ENCODE peak calls at places on chromosomes 1 and 21, in five cellular contexts. M, G, K, L and Q are unnamed samples. For H3K27me3, the result is how much of the 10 kb centered on the place peaks cover.

GRCh38 chr1:178931843-178932551 is 61.1 kb upstream of the ANGPTL1 start:
- DNase-seq in M (no peak), G (no peak), K (no peak), L (no peak), Q (peak)

GRCh38 chr1:55378582-55378981 is 163.4 kb upstream of the USP24 start:
- DNase-seq in M (peak), G (peak), K (no peak), L (peak), Q (peak)

GRCh38 chr1:193083365-193084088 is 21.7 kb downstream of the GLRX2 start:
- DNase-seq in M (no peak), G (no peak), K (no peak), L (no peak), Q (no peak)

GRCh38 chr1:108142773-108143394 is 57.3 kb downstream of the SLC25A24 start:
- DNase-seq in M (no peak), G (no peak), K (no peak), L (no peak), Q (no peak)

GRCh38 chr1:92441316-92442311 is 45.1 kb downstream of the GFI1 start:
- DNase-seq in M (no peak), G (no peak), K (no peak), L (no peak), Q (no peak)

GRCh38 chr1:90487040-90487439 is 230.1 kb downstream of the BARHL2 start:
- DNase-seq in M (no peak), G (no peak), K (no peak), L (no peak), Q (no peak)

GRCh38 chr21:25985990-25986389 is 184.6 kb downstream of the APP start:
- DNase-seq in M (no peak), G (no peak), K (no peak), L (no peak), Q (no peak)

GRCh38 chr1:198679535-198680173 is 40.8 kb downstream of the PTPRC start:
- DNase-seq in M (no peak), G (no peak), K (no peak), L (no peak), Q (peak)

GRCh38 chr21:40386301-40386911 is 460.6 kb downstream of the DSCAM start:
- DNase-seq in M (no peak), G (peak), K (no peak), L (peak), Q (peak)

GRCh38 chr1:48236716-48237470 is 14.4 kb downstream of the SLC5A9 start:
- DNase-seq in M (peak), G (no peak), K (peak), L (peak), Q (no peak)

GRCh38 chr1:196535727-196536126 is 72.5 kb downstream of the KCNT2 start:
- DNase-seq in M (peak), G (peak), K (no peak), L (no peak), Q (peak)

GRCh38 chr1:2590233-2591141 is 3.9 kb downstream of the PRXL2B start:
- DNase-seq in M (no peak), G (no peak), K (no peak), L (no peak), Q (peak)

GRCh38 chr1:85582687-85583354 is 2.3 kb downstream of the CCN1 start:
- DNase-seq in M (no peak), G (no peak), K (no peak), L (no peak), Q (peak)

GRCh38 chr1:36857761-36858160 is 176.6 kb downstream of the GRIK3 start:
- DNase-seq in M (no peak), G (no peak), K (no peak), L (no peak), Q (no peak)

GRCh38 chr1:9406111-9406510 is 113.4 kb downstream of the SPSB1 start:
- DNase-seq in M (no peak), G (peak), K (no peak), L (no peak), Q (no peak)

GRCh38 chr1:230694464-230694863 is 19.5 kb downstream of the AGT start:
- DNase-seq in M (no peak), G (no peak), K (no peak), L (no peak), Q (no peak)

GRCh38 chr1:24795236-24795635 is 50.0 kb downstream of the CLIC4 start:
- DNase-seq in M (no peak), G (no peak), K (no peak), L (no peak), Q (no peak)

GRCh38 chr1:97243973-97244560 is 522.5 kb downstream of the PTBP2 start:
- DNase-seq in M (peak), G (no peak), K (no peak), L (peak), Q (no peak)

GRCh38 chr1:200224315-200224714 is 185.5 kb downstream of the ZNF281 start:
- DNase-seq in M (no peak), G (no peak), K (no peak), L (no peak), Q (no peak)

GRCh38 chr1:205588691-205589445 is 42.9 kb downstream of the ELK4 start:
- DNase-seq in M (no peak), G (peak), K (no peak), L (peak), Q (peak)

GRCh38 chr21:15088483-15088882 is 23.7 kb upstream of the NRIP1 start:
- DNase-seq in M (no peak), G (no peak), K (no peak), L (no peak), Q (no peak)

GRCh38 chr1:42960693-42961559 is 2.3 kb upstream of the SLC2A1 start:
- DNase-seq in M (no peak), G (no peak), K (no peak), L (no peak), Q (no peak)

GRCh38 chr1:3238705-3239278 is 169.8 kb downstream of the PRDM16 start:
- DNase-seq in M (no peak), G (no peak), K (no peak), L (no peak), Q (no peak)

GRCh38 chr21:44868707-44869106 is 4.8 kb downstream of the PTTG1IP start:
- DNase-seq in M (no peak), G (no peak), K (no peak), L (no peak), Q (no peak)

GRCh38 chr1:42422672-42423236 is 33.1 kb downstream of the ZMYND12 start:
- DNase-seq in M (no peak), G (peak), K (no peak), L (peak), Q (no peak)

GRCh38 chr1:117290855-117291254 is 76.4 kb upstream of the MAN1A2 start:
- DNase-seq in M (no peak), G (no peak), K (no peak), L (no peak), Q (no peak)

GRCh38 chr1:177753655-177754054 is 216.2 kb downstream of the SEC16B start:
- DNase-seq in M (no peak), G (no peak), K (no peak), L (no peak), Q (no peak)

GRCh38 chr1:245512980-245513578 is 358.3 kb downstream of the KIF26B start:
- DNase-seq in M (no peak), G (peak), K (no peak), L (peak), Q (no peak)

GRCh38 chr21:19771881-19772280 is 1226.3 kb upstream of the NCAM2 start:
- DNase-seq in M (no peak), G (no peak), K (no peak), L (no peak), Q (no peak)

GRCh38 chr1:18413906-18414305 is 66.8 kb upstream of the KLHDC7A start:
- DNase-seq in M (peak), G (no peak), K (no peak), L (no peak), Q (no peak)

GRCh38 chr1:21813542-21813941 is 1.5 kb downstream of the LDLRAD2 start:
- DNase-seq in M (no peak), G (no peak), K (no peak), L (no peak), Q (no peak)

GRCh38 chr1:73491641-73492040 is 706.3 kb downstream of the LRRIQ3 start:
- DNase-seq in M (no peak), G (no peak), K (no peak), L (no peak), Q (no peak)

DNA sequence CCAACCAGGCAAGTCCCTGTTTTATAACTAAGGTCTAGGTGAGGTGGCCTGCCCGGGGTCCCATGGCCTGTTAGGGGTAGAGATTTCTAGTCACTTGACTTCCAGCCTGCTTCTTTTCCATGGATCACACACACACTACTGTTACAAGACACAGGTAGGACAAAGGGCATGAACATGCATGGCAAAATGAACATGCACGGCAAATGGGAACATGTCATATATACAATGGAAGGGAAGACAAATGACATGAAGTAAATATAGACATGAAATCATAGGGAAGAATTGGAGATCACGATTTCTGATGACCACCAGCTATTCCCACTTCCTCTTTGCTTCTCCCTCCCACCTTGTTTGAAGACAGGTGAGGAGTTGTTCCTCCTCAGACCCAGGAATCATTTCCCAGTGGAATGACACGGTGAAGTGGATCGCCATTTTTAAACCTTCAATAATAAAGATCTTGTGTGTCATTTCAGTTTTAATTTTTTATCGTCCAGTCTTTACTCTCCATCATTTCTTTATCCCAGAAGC is 47.6 kb upstream of the ATF3 start:
- DNase-seq in M (no peak), G (no peak), K (no peak), L (no peak), Q (no peak)
- H3K27ac ChIP-seq in M (peak), G (no peak), K (no peak), L (no peak), Q (peak)

GRCh38 chr1:915295-916172 is 8.2 kb upstream of the SAMD11 start:
- DNase-seq in M (no peak), G (no peak), K (peak), L (no peak), Q (peak)
- H3K27me3 ChIP-seq in M (under half), G (under half), K (under half), L (under half), Q (under half)

GRCh38 chr1:66337249-66337648 is 196.7 kb upstream of the SGIP1 start:
- DNase-seq in M (no peak), G (no peak), K (no peak), L (no peak), Q (no peak)

GRCh38 chr1:66336641-66336991 is 197.3 kb upstream of the SGIP1 start:
- DNase-seq in M (no peak), G (no peak), K (no peak), L (no peak), Q (no peak)

GRCh38 chr1:66341446-66342089 is 192.4 kb upstream of the SGIP1 start:
- DNase-seq in M (no peak), G (no peak), K (no peak), L (no peak), Q (no peak)

GRCh38 chr1:66342707-66343106 is 191.2 kb upstream of the SGIP1 start:
- DNase-seq in M (no peak), G (no peak), K (no peak), L (no peak), Q (no peak)

GRCh38 chr1:66339944-66340343 is 194.0 kb upstream of the SGIP1 start:
- DNase-seq in M (no peak), G (no peak), K (no peak), L (no peak), Q (no peak)
- H3K27ac ChIP-seq in M (peak), G (no peak), K (peak), L (no peak), Q (no peak)

GRCh38 chr1:202249846-202250245 is 56.2 kb downstream of the LGR6 start:
- DNase-seq in M (no peak), G (peak), K (no peak), L (no peak), Q (no peak)

GRCh38 chr1:202252271-202252670 is 58.7 kb downstream of the LGR6 start:
- DNase-seq in M (no peak), G (peak), K (no peak), L (no peak), Q (no peak)

GRCh38 chr1:202248861-202249260 is 55.3 kb downstream of the LGR6 start:
- DNase-seq in M (no peak), G (peak), K (no peak), L (no peak), Q (no peak)

GRCh38 chr1:202254454-202255252 is 61.1 kb downstream of the LGR6 start:
- DNase-seq in M (no peak), G (peak), K (no peak), L (no peak), Q (no peak)

GRCh38 chr1:202251424-202252256 is 58.0 kb downstream of the LGR6 start:
- DNase-seq in M (no peak), G (peak), K (no peak), L (no peak), Q (no peak)
- H3K27me3 ChIP-seq in M (under half), G (under half), K (under half), L (under half), Q (under half)